ENCODE peak calls at places on chromosomes 6 and 20, in ten cellular contexts. H is hepatic stellate cell, Q is GM04504, V is cardiac fibroblast, B is SK-N-SH, O is NCI-H748 treated with DMSO at 0.1 percent for 48 hours, X is Right ventricle myocardium superior, T is progenitor cell of endocrine pancreas, P is NCI-H1092 treated with DMSO at 0.1 percent for 48 hours, G is T-helper 2 cell. A is an unnamed sample.

GRCh38 chr6:107132330-107132954 is 17.1 kb upstream of the BEND3 start:
- DNase-seq in G (peak), H (no peak), T (no peak), O (no peak), V (peak), P (peak), B (peak), X (no peak), Q (no peak), A (no peak)

GRCh38 chr6:6941201-6941600 is 166.6 kb upstream of the RREB1 start:
- DNase-seq in V (no peak), P (no peak), X (no peak), T (no peak), B (no peak), G (no peak), H (no peak), O (no peak), Q (no peak), A (no peak)

GRCh38 chr6:25660512-25660911 is 8.5 kb downstream of the SCGN start:
- DNase-seq in G (no peak), T (no peak), O (no peak), P (no peak), B (no peak), Q (peak), X (no peak), H (no peak), V (peak), A (no peak)

GRCh38 chr6:42226251-42227143 is 8.8 kb upstream of the MRPS10 start:
- DNase-seq in Q (peak), T (no peak), P (no peak), B (no peak), V (peak), X (no peak), H (peak), G (no peak), O (no peak), A (no peak)

GRCh38 chr20:49579195-49579594 is 11.3 kb upstream of the PTGIS start:
- DNase-seq in T (no peak), V (no peak), P (no peak), B (no peak), H (no peak), G (no peak), O (no peak), X (no peak), Q (no peak), A (no peak)

GRCh38 chr6:81643156-81643555 is 109.3 kb downstream of the TENT5A start:
- DNase-seq in Q (no peak), P (no peak), G (no peak), T (no peak), H (no peak), V (no peak), X (no peak), O (no peak), B (no peak), A (no peak)

GRCh38 chr6:127366281-127367022 is 23.0 kb upstream of the ECHDC1 start:
- DNase-seq in B (no peak), V (peak), X (no peak), H (peak), G (no peak), O (no peak), Q (peak), T (no peak), P (no peak), A (no peak)

GRCh38 chr6:118650500-118651281 is 700 bp downstream of the CEP85L start:
- DNase-seq in H (peak), O (no peak), P (peak), V (peak), B (peak), G (peak), X (peak), Q (no peak), T (peak), A (peak)

GRCh38 chr20:17066955-17067354 is 159.9 kb upstream of the PCSK2 start:
- DNase-seq in V (no peak), O (peak), B (no peak), H (no peak), Q (no peak), X (no peak), T (no peak), G (no peak), P (peak), A (no peak)

GRCh38 chr6:21613809-21614208 is 20.3 kb downstream of the SOX4 start:
- DNase-seq in T (no peak), O (no peak), P (no peak), G (no peak), V (no peak), X (no peak), H (no peak), B (no peak), Q (no peak), A (no peak)